ENCODE peak calls at places on chromosomes 16 and 17, in five cellular contexts. D is WERI-Rb-1, B is heart left ventricle, R is SJSA1, S is pancreas. C is an unnamed sample. For H3K36me3, the result is how much of the 10 kb centered on the place peaks cover.

GRCh38 chr17:43211480-43212402 is at the start of gene TMEM106A:
- DNase-seq in D (no peak), S (peak), R (peak), B (peak), C (peak)

GRCh38 chr16:11234884-11235702 is 20.9 kb downstream of the SOCS1 start:
- DNase-seq in R (no peak), D (no peak), S (no peak), B (no peak), C (no peak)

GRCh38 chr16:89295071-89295900 is 77.8 kb downstream of the ZNF778 start:
- DNase-seq in D (no peak), R (no peak), S (no peak), B (no peak), C (no peak)

GRCh38 chr17:54900457-54901229 is at the start of gene TOM1L1:
- DNase-seq in S (peak), R (peak), B (peak), D (peak), C (peak)

GRCh38 chr17:48544356-48545021 is 420 bp downstream of the HOXB2 start:
- DNase-seq in R (peak), B (peak), D (no peak), S (peak), C (peak)

GRCh38 chr16:4511441-4512082 is 27.0 kb downstream of the CDIP1 start:
- DNase-seq in R (peak), S (peak), B (peak), D (peak), C (peak)

GRCh38 chr17:78272181-78272913 is 40.9 kb downstream of the TMEM235 start:
- DNase-seq in D (no peak), R (no peak), S (peak), B (peak), C (peak)

GRCh38 chr17:17349724-17350106 is 46.5 kb downstream of the NT5M start:
- DNase-seq in R (no peak), S (no peak), B (no peak), D (no peak), C (no peak)

GRCh38 chr16:88956546-88957455 is 20.2 kb downstream of the CBFA2T3 start:
- DNase-seq in R (no peak), D (no peak), S (no peak), B (no peak), C (no peak)

GRCh38 chr17:61743766-61744165 is 119.6 kb downstream of the BRIP1 start:
- DNase-seq in D (no peak), R (no peak), S (no peak), B (no peak), C (no peak)

GRCh38 chr17:4357671-4358070 is 8.8 kb downstream of the UBE2G1 start:
- DNase-seq in S (no peak), D (no peak), R (no peak), B (no peak), C (no peak)
- H3K36me3 ChIP-seq in S (under half), D (under half), R (under half), B (under half), C (under half)

GRCh38 chr16:85639529-85640253 is 26.6 kb downstream of the GSE1 start:
- DNase-seq in D (no peak), B (peak), S (peak), R (no peak), C (no peak)

GRCh38 chr16:85640606-85641005 is 27.5 kb downstream of the GSE1 start:
- DNase-seq in B (no peak), D (no peak), R (no peak), S (no peak), C (no peak)

GRCh38 chr16:85641305-85641704 is 28.2 kb downstream of the GSE1 start:
- DNase-seq in D (no peak), S (no peak), B (no peak), R (no peak), C (no peak)

GRCh38 chr16:85638695-85639409 is 25.7 kb downstream of the GSE1 start:
- DNase-seq in S (peak), B (no peak), D (no peak), R (no peak), C (no peak)

DNA sequence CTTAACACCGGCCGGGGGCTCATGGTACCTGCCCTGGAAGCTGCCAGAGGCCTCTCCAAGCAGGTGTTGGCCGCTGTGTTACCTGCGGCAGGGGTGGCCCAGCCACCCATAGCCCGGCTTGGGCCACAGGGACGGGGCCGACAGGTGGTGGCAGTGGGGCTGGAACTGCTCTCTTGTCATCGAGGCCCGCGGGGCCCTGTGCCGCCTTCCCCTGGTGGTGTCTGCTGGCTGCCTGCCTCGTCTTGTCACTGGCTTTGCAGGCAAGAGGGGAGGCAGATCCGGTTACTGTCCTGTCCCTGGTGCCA is 27.1 kb downstream of the GSE1 start:
- DNase-seq in D (no peak), R (no peak), B (no peak), S (no peak), C (no peak)
- H3K36me3 ChIP-seq in D (under half), R (under half), B (under half), S (under half), C (under half)

DNA sequence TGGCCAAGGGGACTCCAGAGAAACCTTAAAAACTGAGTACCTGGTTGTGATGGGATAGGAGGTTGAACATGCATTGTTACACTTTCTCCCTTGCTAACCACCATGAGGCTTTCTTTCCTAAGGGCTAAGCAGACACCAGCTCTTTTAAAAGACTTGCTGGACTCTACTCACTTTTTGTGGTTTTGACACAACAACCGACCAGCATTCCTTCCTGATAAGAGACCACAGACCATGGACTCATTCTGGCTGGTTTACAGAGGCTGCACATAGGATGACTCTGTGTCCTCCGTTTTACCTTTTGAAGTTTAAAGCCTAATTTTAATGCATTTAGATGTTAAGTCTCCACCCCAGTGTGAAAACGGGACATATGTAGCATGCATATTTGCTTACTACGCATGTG is 476.0 kb downstream of the GRIN2A start:
- DNase-seq in B (no peak), S (no peak), D (no peak), R (no peak), C (no peak)
- H3K36me3 ChIP-seq in B (under half), S (under half), D (under half), R (under half), C (under half)

GRCh38 chr17:63817736-63818385 is 9.4 kb upstream of the PSMC5 start:
- DNase-seq in R (no peak), D (no peak), B (no peak), S (no peak), C (no peak)
- H3K36me3 ChIP-seq in R (half or more), D (half or more), B (half or more), S (under half), C (half or more)

DNA sequence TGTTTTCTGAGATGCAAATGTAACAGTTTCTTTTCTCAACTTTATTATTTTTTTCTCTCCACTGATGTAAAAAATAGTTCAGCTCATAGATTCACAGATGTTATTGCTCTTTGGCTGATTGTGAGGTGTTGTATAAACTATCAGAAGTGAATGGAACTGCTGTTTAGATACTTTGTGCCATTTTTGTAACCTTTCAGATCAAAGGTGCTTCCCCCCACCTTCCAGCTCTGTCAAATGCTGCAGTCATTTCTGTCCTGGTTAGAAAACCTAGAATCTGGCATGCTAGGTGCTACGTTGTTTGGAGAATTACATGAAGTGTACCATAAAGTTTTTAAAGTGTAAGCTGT is 1.7 kb upstream of the WIPI1 start:
- DNase-seq in D (no peak), B (no peak), S (no peak), R (no peak), C (no peak)
- H3K36me3 ChIP-seq in D (under half), B (under half), S (under half), R (under half), C (under half)

GRCh38 chr17:81545160-81545949 is 6.8 kb downstream of the FAAP100 start:
- DNase-seq in S (no peak), D (no peak), B (no peak), R (no peak), C (no peak)
- H3K36me3 ChIP-seq in S (under half), D (half or more), B (half or more), R (half or more), C (half or more)

GRCh38 chr16:68070811-68071546 is 14.2 kb upstream of the NFATC3 start:
- DNase-seq in D (no peak), R (no peak), S (no peak), B (no peak), C (no peak)
- H3K36me3 ChIP-seq in D (under half), R (under half), S (under half), B (half or more), C (under half)

DNA sequence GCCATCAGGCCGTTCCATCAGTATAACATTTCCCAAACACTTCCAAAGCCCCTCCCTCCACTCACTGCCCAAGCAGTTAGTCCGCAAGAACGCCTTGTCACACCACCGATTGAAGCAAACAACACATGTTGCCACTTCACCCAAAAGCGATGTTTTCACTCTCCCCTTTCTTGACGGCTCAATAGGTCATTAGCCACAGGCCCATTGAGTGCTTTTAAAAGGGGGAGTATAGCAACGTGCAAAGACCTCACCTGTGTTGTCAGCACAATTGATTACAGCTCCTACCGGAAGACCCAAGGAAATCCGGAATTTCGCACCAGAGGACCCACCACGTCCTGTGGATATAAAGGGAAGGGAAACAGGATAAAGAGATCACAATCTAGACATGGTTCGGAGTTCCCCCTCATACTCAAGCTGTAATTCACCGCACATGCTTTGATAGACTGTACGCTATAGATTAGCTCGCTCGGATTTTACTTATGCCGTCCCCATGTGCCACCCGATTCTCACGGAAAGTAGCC is 690 bp downstream of the RPL23 start:
- DNase-seq in D (no peak), S (no peak), R (peak), B (no peak), C (no peak)
- H3K36me3 ChIP-seq in D (half or more), S (under half), R (half or more), B (under half), C (under half)

DNA sequence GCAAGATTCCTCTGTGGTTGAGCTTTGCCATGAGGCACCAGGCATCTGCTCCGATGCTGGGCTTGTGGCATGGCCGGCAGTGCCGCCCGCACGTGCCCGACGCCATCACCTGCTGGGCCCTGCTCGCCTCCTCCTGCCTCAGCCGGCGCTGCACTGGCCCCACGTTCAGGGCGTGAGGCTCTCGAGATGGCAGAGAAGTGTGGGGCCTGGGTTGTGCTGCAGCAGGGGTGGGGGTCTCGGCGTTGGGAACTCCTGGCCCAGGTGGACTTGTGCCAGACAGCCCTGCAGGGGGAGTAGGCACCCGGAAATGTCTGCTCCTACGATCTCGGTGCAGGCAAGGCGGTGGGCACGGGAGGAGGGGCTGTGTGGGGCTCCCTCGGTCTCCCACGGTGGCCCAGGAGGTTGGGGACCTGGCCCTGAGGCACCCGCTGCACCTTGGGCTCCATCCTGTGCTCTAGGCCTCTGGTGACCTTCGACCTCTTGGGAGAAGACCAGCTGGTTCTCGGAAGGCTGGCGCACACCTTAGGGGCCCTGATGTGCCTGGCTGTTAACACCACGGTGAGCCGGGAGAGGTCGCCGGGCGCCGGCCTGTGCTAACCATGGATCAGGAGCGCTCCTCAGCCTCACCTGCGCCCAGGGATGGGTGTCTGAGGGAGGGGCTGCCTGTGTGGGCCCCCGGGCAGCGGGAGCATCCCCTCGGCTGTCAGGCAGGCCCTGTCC is 13.5 kb downstream of the TELO2 start:
- DNase-seq in S (no peak), B (no peak), R (no peak), D (no peak), C (no peak)
- H3K36me3 ChIP-seq in S (under half), B (half or more), R (half or more), D (half or more), C (half or more)

GRCh38 chr16:52463904-52464303 is 83.0 kb downstream of the TOX3 start:
- DNase-seq in B (no peak), R (no peak), D (no peak), S (no peak), C (no peak)
- H3K36me3 ChIP-seq in B (under half), R (under half), D (under half), S (under half), C (under half)

C was measured in lung.